ENCODE peak calls at places on chromosomes 13 and 19, in six cellular contexts. P, Y, G, V, Q and K are unnamed samples.

GRCh38 chr19:35641515-35642151 is at the start of gene ETV2:
- DNase-seq in Q (peak; percentile 61), P (peak; percentile 54), Y (no peak), G (no peak), V (no peak), K (peak; percentile 25)

GRCh38 chr19:22893855-22894270 is 61.8 kb downstream of the ZNF723 start:
- DNase-seq in Q (no peak), G (no peak), Y (no peak), V (no peak), P (no peak), K (no peak)

GRCh38 chr19:3981736-3982681 is 3.3 kb downstream of the EEF2 start:
- DNase-seq in Y (no peak), G (no peak), Q (no peak), P (no peak), V (peak; percentile 37), K (no peak)

GRCh38 chr19:41626877-41627276 is at the start of gene CEACAM4:
- DNase-seq in V (peak; percentile 76), Y (no peak), P (no peak), Q (no peak), G (no peak), K (no peak)

GRCh38 chr13:29515372-29515771 is 80.1 kb downstream of the SLC7A1 start:
- DNase-seq in Y (no peak), V (no peak), G (no peak), Q (no peak), P (no peak), K (no peak)

GRCh38 chr19:7848779-7849457 is 18.9 kb downstream of the EVI5L start:
- DNase-seq in Q (no peak), Y (no peak), G (no peak), V (no peak), P (no peak), K (no peak)

GRCh38 chr19:42120276-42121010 is 11.8 kb downstream of the POU2F2 start:
- DNase-seq in P (no peak), Y (no peak), G (no peak), V (no peak), Q (no peak), K (no peak)

GRCh38 chr19:32619051-32619685 is 38.2 kb downstream of the PDCD5 start:
- DNase-seq in V (no peak), Y (no peak), Q (no peak), P (no peak), G (no peak), K (no peak)

GRCh38 chr13:32150794-32151193 is 119.2 kb downstream of the FRY start:
- DNase-seq in V (no peak), Q (peak; percentile 93), Y (no peak), P (peak; percentile 89), G (no peak), K (no peak)

GRCh38 chr13:47484564-47484963 is 516.5 kb downstream of the SUCLA2 start:
- DNase-seq in G (no peak), Y (no peak), P (peak; percentile 86), V (no peak), Q (peak; percentile 56), K (peak; percentile 25)

GRCh38 chr13:74219571-74219970 is 85.4 kb upstream of the KLF12 start:
- DNase-seq in G (no peak), P (no peak), V (no peak), Q (no peak), Y (no peak), K (no peak)

GRCh38 chr13:95382906-95383305 is 81.7 kb upstream of the ABCC4 start:
- DNase-seq in Q (no peak), Y (no peak), V (no peak), P (no peak), G (no peak), K (no peak)

GRCh38 chr13:113410472-113411201 is 42.7 kb downstream of the ADPRHL1 start:
- DNase-seq in Y (no peak), V (no peak), G (no peak), P (peak; percentile 96), Q (peak; percentile 27), K (no peak)

GRCh38 chr19:34480971-34481821 is at the start of gene WTIP:
- DNase-seq in Q (peak; percentile 95), G (no peak), V (no peak), Y (no peak), P (peak; percentile 75), K (peak; percentile 84)

GRCh38 chr13:26449063-26449848 is 108.2 kb upstream of the WASF3 start:
- DNase-seq in Y (no peak), G (no peak), P (peak; percentile 7), Q (no peak), V (no peak), K (no peak)

GRCh38 chr19:34962281-34962944 is 1.6 kb downstream of the ZNF792 start:
- DNase-seq in V (no peak), P (no peak), Y (no peak), Q (peak; percentile 38), G (no peak), K (no peak)

GRCh38 chr13:37540228-37540627 is 58.3 kb downstream of the POSTN start:
- DNase-seq in P (peak; percentile 96), V (no peak), G (no peak), Y (no peak), Q (peak; percentile 9), K (no peak)

GRCh38 chr19:57334191-57334590 is 13.9 kb downstream of the ZNF543 start:
- DNase-seq in V (no peak), G (no peak), Q (no peak), Y (no peak), P (no peak), K (no peak)

GRCh38 chr19:54517483-54517882 is 14.9 kb downstream of the LAIR2 start:
- DNase-seq in Q (peak; percentile 33), P (peak; percentile 25), Y (peak; percentile 43), V (peak; percentile 41), G (no peak), K (peak; percentile 78)

GRCh38 chr13:50386527-50387123 is 371.4 kb downstream of the KCNRG start:
- DNase-seq in Y (no peak), V (no peak), Q (peak; percentile 54), P (peak; percentile 46), G (no peak), K (no peak)

GRCh38 chr19:1501200-1501595 is 10.2 kb downstream of the REEP6 start:
- DNase-seq in Q (no peak), G (no peak), V (no peak), P (no peak), Y (no peak), K (no peak)

GRCh38 chr13:81350056-81350455 is 1009.1 kb upstream of the SPRY2 start:
- DNase-seq in Q (no peak), V (no peak), P (no peak), Y (no peak), G (no peak), K (no peak)

GRCh38 chr13:96089749-96090239 is at the start of gene HS6ST3:
- DNase-seq in Y (no peak), G (no peak), P (no peak), Q (peak; percentile 7), V (no peak), K (no peak)

GRCh38 chr19:44925114-44925891 is 10.9 kb downstream of the APOC1 start:
- DNase-seq in Q (peak; percentile 95), G (no peak), P (peak; percentile 84), V (peak; percentile 92), Y (no peak), K (no peak)

GRCh38 chr13:28336193-28336657 is 158.7 kb downstream of the FLT1 start:
- DNase-seq in G (no peak), Q (no peak), V (no peak), Y (no peak), P (no peak), K (no peak)

GRCh38 chr19:45601115-45601514 is 897 bp downstream of the GPR4 start:
- DNase-seq in P (no peak), Q (no peak), Y (no peak), V (no peak), G (no peak), K (no peak)

GRCh38 chr13:95530178-95530577 is 22.3 kb upstream of the CLDN10 start:
- DNase-seq in Y (no peak), Q (peak; percentile 70), G (no peak), P (peak; percentile 20), V (peak; percentile 41), K (peak; percentile 83)

GRCh38 chr19:13888281-13888680 is 11.3 kb downstream of the NANOS3 start:
- DNase-seq in V (no peak), Q (no peak), G (no peak), P (no peak), Y (no peak), K (no peak)

GRCh38 chr13:97627566-97627965 is 193.6 kb downstream of the RAP2A start:
- DNase-seq in Q (peak; percentile 95), P (peak; percentile 93), V (no peak), Y (no peak), G (no peak), K (peak; percentile 82)

GRCh38 chr19:1616396-1616795 is 11.1 kb upstream of the UQCR11 start:
- DNase-seq in Y (no peak), V (no peak), G (no peak), Q (peak; percentile 81), P (peak; percentile 85), K (no peak)

GRCh38 chr19:13334801-13335481 is 171.3 kb downstream of the CACNA1A start:
- DNase-seq in G (no peak), Y (no peak), P (no peak), V (no peak), Q (no peak), K (no peak)

GRCh38 chr19:4717191-4717965 is 6.3 kb downstream of the DPP9 start:
- DNase-seq in Q (peak; percentile 24), G (no peak), V (no peak), Y (no peak), P (peak; percentile 75), K (peak; percentile 97)

GRCh38 chr13:108154421-108154858 is 60.9 kb downstream of the LIG4 start:
- DNase-seq in P (no peak), V (no peak), Y (no peak), G (no peak), Q (no peak), K (peak; percentile 94)

GRCh38 chr19:35144600-35145436 is 1.8 kb downstream of the FXYD7 start:
- DNase-seq in Y (no peak), V (no peak), Q (no peak), P (no peak), G (no peak), K (peak; percentile 95)